ENCODE peak calls at places on chromosomes 16 and 17, in ten cellular contexts. One of them, this sample, is unnamed.

GRCh38 chr17:65530158-65530984 is 31.1 kb downstream of the AXIN2 start:
- DNase-seq in NCI-H748 treated with DMSO at 0.1 percent for 48 hours: no peak
- DNase-seq in H4: no peak
- DNase-seq in RCC 7860: no peak
- DNase-seq in lower leg skin: peak
- DNase-seq in stimulated activated CD4-positive, alpha-beta T cell treated with anti-CD3 and anti-CD28 coated beads, Interleukin-12 subunit alpha, Interleukin-12 subunit beta, amount 100 ng/mL, for 4 hours: no peak
- DNase-seq in activated CD4-positive, alpha-beta T cell treated with anti-CD3 and anti-CD28 coated beads, Interleukin-2, amount 10 ng/mL, durations not matched to agents 7 days and 5 days: no peak
- DNase-seq in H9: no peak
- DNase-seq in ureter: no peak
- DNase-seq in T-cell: no peak
- DNase-seq in this sample: no peak

GRCh38 chr16:86292171-86292775 is 218.1 kb upstream of the FOXF1 start:
- DNase-seq in NCI-H748 treated with DMSO at 0.1 percent for 48 hours: no peak
- DNase-seq in H4: no peak
- DNase-seq in RCC 7860: no peak
- DNase-seq in lower leg skin: peak
- DNase-seq in stimulated activated CD4-positive, alpha-beta T cell treated with anti-CD3 and anti-CD28 coated beads, Interleukin-12 subunit alpha, Interleukin-12 subunit beta, amount 100 ng/mL, for 4 hours: no peak
- DNase-seq in activated CD4-positive, alpha-beta T cell treated with anti-CD3 and anti-CD28 coated beads, Interleukin-2, amount 10 ng/mL, durations not matched to agents 7 days and 5 days: no peak
- DNase-seq in H9: no peak
- DNase-seq in ureter: no peak
- DNase-seq in T-cell: no peak
- DNase-seq in this sample: no peak

GRCh38 chr17:35588196-35588920 is 1.2 kb downstream of the AP2B1 start:
- DNase-seq in NCI-H748 treated with DMSO at 0.1 percent for 48 hours: no peak
- DNase-seq in H4: peak
- DNase-seq in RCC 7860: peak
- DNase-seq in lower leg skin: no peak
- DNase-seq in stimulated activated CD4-positive, alpha-beta T cell treated with anti-CD3 and anti-CD28 coated beads, Interleukin-12 subunit alpha, Interleukin-12 subunit beta, amount 100 ng/mL, for 4 hours: no peak
- DNase-seq in activated CD4-positive, alpha-beta T cell treated with anti-CD3 and anti-CD28 coated beads, Interleukin-2, amount 10 ng/mL, durations not matched to agents 7 days and 5 days: no peak
- DNase-seq in H9: no peak
- DNase-seq in ureter: no peak
- DNase-seq in T-cell: no peak
- DNase-seq in this sample: no peak

GRCh38 chr16:49643429-49644142 is 212.3 kb downstream of the ZNF423 start:
- DNase-seq in NCI-H748 treated with DMSO at 0.1 percent for 48 hours: no peak
- DNase-seq in H4: peak
- DNase-seq in RCC 7860: no peak
- DNase-seq in lower leg skin: no peak
- DNase-seq in stimulated activated CD4-positive, alpha-beta T cell treated with anti-CD3 and anti-CD28 coated beads, Interleukin-12 subunit alpha, Interleukin-12 subunit beta, amount 100 ng/mL, for 4 hours: no peak
- DNase-seq in activated CD4-positive, alpha-beta T cell treated with anti-CD3 and anti-CD28 coated beads, Interleukin-2, amount 10 ng/mL, durations not matched to agents 7 days and 5 days: no peak
- DNase-seq in H9: no peak
- DNase-seq in ureter: no peak
- DNase-seq in T-cell: no peak
- DNase-seq in this sample: no peak

GRCh38 chr17:47188266-47188665 is 829 bp downstream of the CDC27 start:
- DNase-seq in NCI-H748 treated with DMSO at 0.1 percent for 48 hours: no peak
- DNase-seq in H4: no peak
- DNase-seq in RCC 7860: no peak
- DNase-seq in lower leg skin: no peak
- DNase-seq in stimulated activated CD4-positive, alpha-beta T cell treated with anti-CD3 and anti-CD28 coated beads, Interleukin-12 subunit alpha, Interleukin-12 subunit beta, amount 100 ng/mL, for 4 hours: no peak
- DNase-seq in activated CD4-positive, alpha-beta T cell treated with anti-CD3 and anti-CD28 coated beads, Interleukin-2, amount 10 ng/mL, durations not matched to agents 7 days and 5 days: peak
- DNase-seq in H9: no peak
- DNase-seq in ureter: no peak
- DNase-seq in T-cell: no peak
- DNase-seq in this sample: no peak

GRCh38 chr17:1995321-1996242 is 29.6 kb downstream of the RTN4RL1 start:
- DNase-seq in NCI-H748 treated with DMSO at 0.1 percent for 48 hours: no peak
- DNase-seq in H4: no peak
- DNase-seq in RCC 7860: no peak
- DNase-seq in lower leg skin: no peak
- DNase-seq in stimulated activated CD4-positive, alpha-beta T cell treated with anti-CD3 and anti-CD28 coated beads, Interleukin-12 subunit alpha, Interleukin-12 subunit beta, amount 100 ng/mL, for 4 hours: no peak
- DNase-seq in activated CD4-positive, alpha-beta T cell treated with anti-CD3 and anti-CD28 coated beads, Interleukin-2, amount 10 ng/mL, durations not matched to agents 7 days and 5 days: no peak
- DNase-seq in H9: no peak
- DNase-seq in ureter: no peak
- DNase-seq in T-cell: no peak
- DNase-seq in this sample: no peak

GRCh38 chr16:88442811-88443576 is 10.1 kb upstream of the ZFPM1 start:
- DNase-seq in NCI-H748 treated with DMSO at 0.1 percent for 48 hours: peak
- DNase-seq in H4: peak
- DNase-seq in RCC 7860: peak
- DNase-seq in lower leg skin: peak
- DNase-seq in stimulated activated CD4-positive, alpha-beta T cell treated with anti-CD3 and anti-CD28 coated beads, Interleukin-12 subunit alpha, Interleukin-12 subunit beta, amount 100 ng/mL, for 4 hours: peak
- DNase-seq in activated CD4-positive, alpha-beta T cell treated with anti-CD3 and anti-CD28 coated beads, Interleukin-2, amount 10 ng/mL, durations not matched to agents 7 days and 5 days: peak
- DNase-seq in H9: peak
- DNase-seq in ureter: peak
- DNase-seq in T-cell: peak
- DNase-seq in this sample: peak

GRCh38 chr17:37673386-37673785 is 30.1 kb upstream of the DDX52 start:
- DNase-seq in NCI-H748 treated with DMSO at 0.1 percent for 48 hours: no peak
- DNase-seq in H4: no peak
- DNase-seq in RCC 7860: no peak
- DNase-seq in lower leg skin: no peak
- DNase-seq in stimulated activated CD4-positive, alpha-beta T cell treated with anti-CD3 and anti-CD28 coated beads, Interleukin-12 subunit alpha, Interleukin-12 subunit beta, amount 100 ng/mL, for 4 hours: no peak
- DNase-seq in activated CD4-positive, alpha-beta T cell treated with anti-CD3 and anti-CD28 coated beads, Interleukin-2, amount 10 ng/mL, durations not matched to agents 7 days and 5 days: no peak
- DNase-seq in H9: no peak
- DNase-seq in ureter: no peak
- DNase-seq in T-cell: no peak
- DNase-seq in this sample: no peak

GRCh38 chr17:83053021-83053778 is 26.2 kb upstream of the METRNL start:
- DNase-seq in NCI-H748 treated with DMSO at 0.1 percent for 48 hours: no peak
- DNase-seq in H4: no peak
- DNase-seq in RCC 7860: no peak
- DNase-seq in lower leg skin: peak
- DNase-seq in stimulated activated CD4-positive, alpha-beta T cell treated with anti-CD3 and anti-CD28 coated beads, Interleukin-12 subunit alpha, Interleukin-12 subunit beta, amount 100 ng/mL, for 4 hours: no peak
- DNase-seq in activated CD4-positive, alpha-beta T cell treated with anti-CD3 and anti-CD28 coated beads, Interleukin-2, amount 10 ng/mL, durations not matched to agents 7 days and 5 days: peak
- DNase-seq in H9: peak
- DNase-seq in ureter: peak
- DNase-seq in T-cell: no peak
- DNase-seq in this sample: no peak

GRCh38 chr16:20898938-20899502 is 1.1 kb downstream of the DCUN1D3 start:
- DNase-seq in NCI-H748 treated with DMSO at 0.1 percent for 48 hours: no peak
- DNase-seq in H4: no peak
- DNase-seq in RCC 7860: peak
- DNase-seq in lower leg skin: no peak
- DNase-seq in stimulated activated CD4-positive, alpha-beta T cell treated with anti-CD3 and anti-CD28 coated beads, Interleukin-12 subunit alpha, Interleukin-12 subunit beta, amount 100 ng/mL, for 4 hours: no peak
- DNase-seq in activated CD4-positive, alpha-beta T cell treated with anti-CD3 and anti-CD28 coated beads, Interleukin-2, amount 10 ng/mL, durations not matched to agents 7 days and 5 days: no peak
- DNase-seq in H9: no peak
- DNase-seq in ureter: no peak
- DNase-seq in T-cell: no peak
- DNase-seq in this sample: no peak

This sample was measured in progenitor cell of endocrine pancreas.